ENCODE peak calls at places on chromosomes 5 and 9, in nine cellular contexts. U, Z, Q, M, K, I, D, F and P are unnamed samples. For H3K4me1 and H3K9me3, the result is how much of the 10 kb centered on the place peaks cover.

GRCh38 chr5:156261275-156261939 is 65.6 kb upstream of the SGCD start:
- DNase-seq in M (no peak), Z (no peak), U (peak), F (no peak), K (no peak), I (no peak), D (no peak), Q (no peak), P (no peak)

GRCh38 chr5:123487298-123487697 is 24.7 kb upstream of the CSNK1G3 start:
- DNase-seq in K (no peak), D (no peak), U (peak), M (no peak), I (no peak), Z (no peak), F (no peak), Q (no peak), P (no peak)

GRCh38 chr9:121636411-121636865 is 15.0 kb upstream of the DAB2IP start:
- DNase-seq in I (no peak), K (no peak), F (no peak), Z (peak), Q (no peak), M (no peak), D (no peak), U (no peak), P (no peak)

GRCh38 chr5:153896701-153897100 is 142.0 kb downstream of the FAM114A2 start:
- DNase-seq in K (no peak), D (peak), Z (no peak), I (no peak), F (no peak), U (no peak), Q (no peak), M (no peak), P (no peak)

GRCh38 chr5:134103998-134104612 is 10.4 kb upstream of the TCF7 start:
- DNase-seq in I (no peak), K (no peak), U (no peak), M (no peak), D (no peak), Q (no peak), F (no peak), Z (no peak), P (no peak)

GRCh38 chr5:74977475-74977874 is 74.9 kb downstream of the GCNT4 start:
- DNase-seq in I (no peak), U (no peak), M (no peak), Q (no peak), F (no peak), Z (no peak), K (no peak), D (no peak), P (no peak)

GRCh38 chr9:120383999-120384924 is 195.7 kb downstream of the CDK5RAP2 start:
- DNase-seq in Z (peak), M (no peak), Q (peak), F (peak), D (no peak), K (peak), U (no peak), I (no peak), P (no peak)

GRCh38 chr9:4298255-4299005 is 1.4 kb downstream of the GLIS3 start:
- DNase-seq in F (no peak), M (peak), I (peak), U (peak), D (peak), Q (peak), K (peak), Z (peak), P (peak)

GRCh38 chr5:168947212-168947868 is 353.6 kb downstream of the SLIT3 start:
- DNase-seq in U (peak), F (no peak), D (peak), Z (no peak), Q (peak), M (peak), K (peak), I (peak), P (peak)

DNA sequence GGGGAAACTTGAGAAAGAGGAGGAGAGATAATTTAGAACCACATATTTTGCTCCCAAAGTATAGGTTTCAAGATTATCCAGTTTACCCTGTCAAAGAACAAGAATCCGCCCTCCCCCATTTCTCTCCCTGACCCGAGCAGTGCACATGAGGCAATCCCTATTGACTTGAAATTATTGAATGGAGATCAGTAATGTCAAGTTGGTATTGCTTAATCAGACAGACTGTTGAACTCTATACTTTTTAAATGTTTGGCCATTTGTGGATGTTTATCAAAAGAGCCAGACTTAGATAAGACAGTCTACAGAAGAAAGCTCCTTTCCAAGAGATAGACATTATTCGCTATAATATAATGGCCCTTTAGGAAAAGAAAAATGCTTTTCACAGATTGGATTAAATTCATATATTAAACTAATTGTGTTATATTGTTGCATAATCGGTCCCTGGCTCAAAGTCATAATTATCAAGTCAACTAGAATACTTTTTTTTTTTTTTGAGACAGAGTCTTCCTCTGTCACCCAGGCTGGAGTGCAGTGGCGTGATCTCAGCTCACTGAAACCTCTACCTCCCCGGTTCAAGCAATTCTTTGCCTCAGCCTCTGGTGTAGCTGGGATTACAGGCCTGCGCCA is 5.3 kb downstream of the SLC25A25 start:
- DNase-seq in I (no peak), D (no peak), F (no peak), Q (no peak), U (no peak), K (no peak), M (no peak), Z (no peak), P (no peak)
- H3K4me1 ChIP-seq in I (under half), D (under half), F (half or more), Q (half or more), U (under half), K (half or more), M (under half), Z (under half), P (under half)

GRCh38 chr9:12391839-12392509 is 301.2 kb upstream of the TYRP1 start:
- DNase-seq in F (no peak), U (no peak), Q (no peak), M (no peak), K (no peak), D (no peak), Z (no peak), I (no peak), P (no peak)
- H3K9me3 ChIP-seq in F (under half), U (under half), Q (under half), M (under half), K (under half), D (under half), Z (under half), I (under half), P (under half)

DNA sequence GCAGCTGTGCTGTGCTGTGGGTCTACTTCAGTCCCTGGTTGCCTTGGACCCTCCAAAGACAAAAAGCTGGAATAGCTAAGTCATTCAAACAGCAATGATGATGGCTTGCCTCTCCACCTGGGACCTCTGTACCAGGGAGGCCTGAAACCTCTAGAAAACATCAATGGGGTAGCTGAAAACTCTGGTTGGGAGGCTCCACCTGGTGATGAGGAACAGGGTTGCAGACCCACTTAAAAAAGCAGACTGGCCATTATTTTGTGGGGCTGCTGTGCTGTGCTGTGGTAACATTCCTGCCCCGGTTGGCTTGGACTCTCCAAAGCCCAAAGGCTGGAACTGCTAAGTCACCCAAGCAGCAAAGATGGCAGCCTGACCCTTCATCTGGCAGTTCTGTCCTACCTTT is 839.3 kb upstream of the ARRDC3 start:
- DNase-seq in U (no peak), Q (no peak), F (no peak), Z (no peak), M (peak), I (peak), K (no peak), D (no peak), P (no peak)
- TF ChIP-seq CTCF in U (no peak), Q (no peak), F (no peak), Z (no peak), M (peak), I (peak), K (no peak), D (no peak), P (no peak)

GRCh38 chr9:7374966-7375650 is 424.5 kb downstream of the DMAC1 start:
- DNase-seq in D (no peak), I (no peak), K (no peak), F (no peak), U (no peak), Z (no peak), M (no peak), Q (no peak), P (no peak)
- H3K4me1 ChIP-seq in D (under half), I (under half), K (under half), F (under half), U (under half), Z (under half), M (under half), Q (under half), P (under half)

GRCh38 chr5:50874985-50875330 is 208.5 kb downstream of the PARP8 start:
- DNase-seq in I (no peak), U (no peak), Q (no peak), K (no peak), D (no peak), Z (no peak), F (no peak), M (no peak), P (no peak)
- H3K9me3 ChIP-seq in I (under half), U (under half), Q (under half), K (under half), D (under half), Z (under half), F (under half), M (under half), P (under half)

DNA sequence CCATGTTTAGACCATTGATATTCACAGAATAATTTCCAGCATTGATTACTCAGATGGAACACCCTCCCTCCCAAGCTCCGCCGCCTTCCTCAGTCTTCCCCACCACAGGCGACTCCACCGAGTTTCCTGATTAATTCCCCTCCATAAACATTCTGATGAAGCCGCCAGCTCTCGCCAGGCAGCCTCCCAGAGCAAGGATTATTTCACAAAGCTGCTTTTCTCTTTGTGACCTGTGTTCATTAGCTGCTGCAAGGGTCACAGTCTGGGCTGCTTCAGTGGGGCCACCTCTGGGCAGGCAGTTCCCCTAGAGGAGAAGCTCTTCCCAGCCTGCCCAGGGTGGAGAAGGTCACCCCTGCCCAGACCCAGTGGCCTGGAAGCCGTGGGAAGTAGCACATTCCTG is 58.3 kb upstream of the RAPGEF1 start:
- DNase-seq in M (no peak), Q (no peak), U (no peak), K (no peak), I (no peak), D (no peak), Z (no peak), F (no peak), P (no peak)
- TF ChIP-seq CTCF in M (no peak), Q (no peak), U (no peak), K (no peak), I (no peak), D (no peak), Z (no peak), F (no peak), P (no peak)

GRCh38 chr9:93057024-93057702 is 1.3 kb upstream of the SUSD3 start:
- DNase-seq in Z (no peak), F (no peak), K (peak), Q (no peak), I (peak), D (no peak), U (no peak), M (peak), P (no peak)

GRCh38 chr9:93053781-93054331 is 4.6 kb upstream of the SUSD3 start:
- DNase-seq in Z (no peak), F (no peak), K (no peak), Q (no peak), U (no peak), I (no peak), D (no peak), M (no peak), P (no peak)

GRCh38 chr9:93057703-93058356 is 671 bp upstream of the SUSD3 start:
- DNase-seq in U (no peak), Z (no peak), F (peak), D (no peak), K (peak), M (peak), I (no peak), Q (no peak), P (no peak)

GRCh38 chr9:93052791-93053540 is 5.5 kb upstream of the SUSD3 start:
- DNase-seq in I (peak), D (no peak), Q (no peak), K (no peak), F (no peak), U (no peak), Z (no peak), M (peak), P (no peak)

DNA sequence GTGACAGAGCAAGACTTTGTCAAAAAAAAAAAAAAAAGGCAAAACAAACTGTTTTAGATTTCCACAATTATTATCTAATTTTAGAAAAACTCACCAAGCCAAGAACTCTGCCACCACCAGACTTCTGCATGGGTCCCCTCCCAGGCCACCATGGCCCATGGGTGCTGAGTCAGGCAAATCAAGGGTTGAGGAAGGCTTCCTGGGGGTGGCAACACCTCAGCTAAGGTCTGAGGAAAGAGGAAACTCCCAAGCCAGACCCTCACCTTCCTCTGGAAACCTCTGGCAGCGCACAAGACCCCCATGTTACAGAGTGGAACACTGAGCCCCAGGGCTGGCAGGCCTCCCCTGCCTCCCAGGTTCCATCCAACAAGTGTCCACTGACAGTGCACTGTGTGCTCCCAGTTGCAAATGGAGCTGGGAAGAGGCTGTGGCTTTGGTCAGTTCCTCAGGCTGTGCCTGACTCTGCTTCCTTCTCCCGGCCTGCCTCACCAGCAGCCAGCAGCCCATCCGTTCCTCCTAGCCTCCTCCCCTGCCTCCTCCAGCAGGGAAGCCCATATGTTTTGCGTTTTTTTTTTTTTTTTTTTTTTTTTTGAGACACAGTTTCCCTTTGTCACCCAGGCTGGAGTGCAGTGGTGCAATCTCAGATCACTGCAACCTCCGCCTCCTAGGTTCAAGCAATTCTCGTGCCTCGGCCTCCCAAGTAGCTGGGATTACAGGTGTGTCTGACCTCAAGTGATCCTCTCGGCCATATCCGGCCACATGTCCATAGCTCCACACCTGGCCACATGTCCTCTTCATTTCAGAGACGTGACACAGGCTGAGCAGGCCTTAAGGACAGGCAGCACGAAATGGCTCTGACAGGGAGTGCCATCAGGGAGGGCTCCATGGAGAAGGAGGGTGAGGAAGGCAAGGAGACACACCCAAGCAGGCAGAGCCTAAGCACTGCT is 3.5 kb upstream of the SUSD3 start:
- DNase-seq in K (no peak), F (no peak), I (no peak), D (no peak), Z (no peak), U (no peak), M (no peak), Q (no peak), P (no peak)
- H3K4me1 ChIP-seq in K (under half), F (under half), I (under half), D (under half), Z (under half), U (under half), M (under half), Q (under half), P (under half)

GRCh38 chr5:4203146-4203545 is 607.5 kb downstream of the IRX1 start:
- DNase-seq in I (no peak), U (no peak), K (no peak), F (no peak), Q (no peak), M (no peak), D (no peak), Z (no peak), P (no peak)
- H3K9me3 ChIP-seq in I (under half), U (under half), K (under half), F (under half), Q (under half), M (under half), D (under half), Z (under half), P (under half)

GRCh38 chr5:92911851-92912250 is 669.2 kb downstream of the NR2F1-AS1 start:
- DNase-seq in D (no peak), Q (no peak), M (no peak), Z (no peak), F (no peak), I (no peak), U (no peak), K (no peak), P (no peak)

GRCh38 chr5:92912280-92912679 is 668.7 kb downstream of the NR2F1-AS1 start:
- DNase-seq in U (no peak), Z (no peak), I (no peak), F (no peak), M (no peak), D (no peak), Q (no peak), K (no peak), P (no peak)

GRCh38 chr5:92911293-92911692 is 669.7 kb downstream of the NR2F1-AS1 start:
- DNase-seq in F (no peak), K (no peak), M (no peak), U (no peak), Q (no peak), D (no peak), I (no peak), Z (no peak), P (no peak)

GRCh38 chr5:92917044-92917443 is 664.0 kb downstream of the NR2F1-AS1 start:
- DNase-seq in D (no peak), K (no peak), U (no peak), F (no peak), M (no peak), I (no peak), Z (no peak), Q (no peak), P (no peak)

DNA sequence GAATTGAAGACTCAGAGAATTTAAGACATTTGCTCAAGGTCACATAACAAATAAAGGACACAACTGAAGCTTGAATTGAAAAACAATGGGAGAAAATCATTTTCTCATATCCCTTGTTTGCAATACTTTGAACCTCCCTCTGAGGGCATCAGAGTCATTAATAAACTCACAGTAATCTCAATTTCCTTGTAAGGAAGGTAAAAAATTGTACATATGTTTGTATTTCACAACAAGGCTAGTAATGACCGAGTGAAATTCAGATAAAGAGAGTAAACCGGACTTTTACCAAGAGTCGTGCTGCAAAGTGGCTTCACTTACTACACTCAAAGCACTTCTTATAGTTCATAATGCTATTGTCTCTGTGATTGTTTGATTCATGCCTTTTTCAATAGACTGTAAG is 665.0 kb downstream of the NR2F1-AS1 start:
- DNase-seq in U (no peak), K (no peak), M (no peak), F (no peak), I (no peak), D (no peak), Q (no peak), Z (no peak), P (no peak)
- TF ChIP-seq CTCF in U (peak), K (peak), M (no peak), F (no peak), I (no peak), D (no peak), Q (no peak), Z (no peak), P (no peak)